ENCODE peak calls at places on chromosomes 16 and 17, in seven cellular contexts. S, P, Q, V, C, I and O are unnamed samples. For H3K36me3, the result is how much of the 10 kb centered on the place peaks cover.

GRCh38 chr16:69834817-69835477 is 72.8 kb downstream of the WWP2 start:
- DNase-seq in S (no peak), P (no peak), Q (no peak), V (no peak), C (no peak), I (no peak), O (no peak)

GRCh38 chr17:4453821-4454591 is 20.3 kb downstream of the SPNS3 start:
- DNase-seq in S (no peak), P (no peak), Q (no peak), V (no peak), C (peak), I (no peak), O (no peak)

GRCh38 chr17:27473190-27473747 is 17.0 kb downstream of the KSR1 start:
- DNase-seq in S (no peak), P (no peak), Q (no peak), V (no peak), C (no peak), I (no peak), O (no peak)

GRCh38 chr17:70208825-70209555 is 39.7 kb downstream of the KCNJ2 start:
- DNase-seq in S (no peak), P (no peak), Q (peak), V (no peak), C (no peak), I (no peak), O (no peak)

GRCh38 chr17:50946891-50947843 is 81.0 kb upstream of the TOB1 start:
- DNase-seq in S (no peak), P (peak), Q (no peak), V (no peak), C (no peak), I (no peak), O (no peak)

GRCh38 chr16:27330542-27330941 is 16.8 kb downstream of the IL4R start:
- DNase-seq in S (no peak), P (no peak), Q (no peak), V (no peak), C (no peak), I (no peak), O (no peak)

GRCh38 chr16:58814348-58814801 is 80.3 kb upstream of the GOT2 start:
- DNase-seq in S (peak), P (peak), Q (no peak), V (peak), C (peak), I (peak), O (no peak)

GRCh38 chr17:19958023-19958422 is 19.6 kb downstream of the AKAP10 start:
- DNase-seq in S (peak), P (peak), Q (no peak), V (peak), C (peak), I (no peak), O (peak)

GRCh38 chr16:72474511-72475123 is 302.7 kb upstream of the PMFBP1 start:
- DNase-seq in S (peak), P (no peak), Q (no peak), V (no peak), C (peak), I (no peak), O (peak)

GRCh38 chr17:280901-281300 is 71.7 kb downstream of the RPH3AL start:
- DNase-seq in S (no peak), P (no peak), Q (no peak), V (no peak), C (no peak), I (no peak), O (no peak)

GRCh38 chr17:80709090-80709695 is 164.6 kb downstream of the RPTOR start:
- DNase-seq in S (no peak), P (no peak), Q (no peak), V (no peak), C (no peak), I (no peak), O (no peak)

GRCh38 chr17:72693956-72694355 is 398.5 kb downstream of the SLC39A11 start:
- DNase-seq in S (no peak), P (no peak), Q (no peak), V (no peak), C (no peak), I (no peak), O (no peak)

GRCh38 chr17:72696156-72696555 is 396.3 kb downstream of the SLC39A11 start:
- DNase-seq in S (no peak), P (no peak), Q (no peak), V (no peak), C (no peak), I (no peak), O (no peak)

GRCh38 chr17:72691601-72692000 is 400.9 kb downstream of the SLC39A11 start:
- DNase-seq in S (no peak), P (no peak), Q (no peak), V (no peak), C (no peak), I (no peak), O (no peak)

GRCh38 chr17:72691017-72691416 is 401.5 kb downstream of the SLC39A11 start:
- DNase-seq in S (no peak), P (no peak), Q (no peak), V (no peak), C (no peak), I (no peak), O (no peak)

DNA sequence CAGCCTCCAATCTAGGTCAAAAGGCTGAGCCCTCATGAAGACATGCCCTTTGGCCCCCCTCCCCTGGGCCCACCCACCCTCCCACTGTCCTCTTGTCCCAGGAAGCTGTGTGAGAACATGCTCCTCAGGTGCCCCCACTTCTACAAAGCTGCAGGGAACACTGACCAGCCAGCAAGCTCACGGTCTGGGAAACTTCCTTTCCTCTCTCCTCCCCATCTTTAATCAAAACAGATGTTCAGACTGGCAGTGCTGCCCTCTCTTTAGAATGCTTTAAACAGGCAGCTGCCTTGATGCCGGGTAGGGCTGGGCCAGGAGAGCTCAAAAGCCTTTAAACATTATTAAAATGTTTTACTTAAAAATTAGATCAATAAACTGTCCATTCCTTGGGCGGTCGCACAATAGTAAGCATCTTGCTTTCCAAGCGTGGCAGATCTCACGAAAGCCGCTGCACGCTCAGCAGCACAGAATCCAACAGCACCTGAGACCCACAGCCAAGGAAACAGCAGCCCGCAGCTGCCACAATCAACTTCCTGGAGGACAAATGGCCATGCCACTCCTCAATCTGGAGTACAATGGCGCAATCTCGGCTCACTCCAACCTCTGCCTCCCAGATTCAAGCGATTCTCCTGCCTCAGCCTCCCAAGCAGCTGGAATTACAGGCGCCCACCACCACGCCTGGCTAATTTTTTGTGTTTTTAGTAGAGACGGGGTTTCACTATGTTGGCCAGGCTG is 399.2 kb downstream of the SLC39A11 start:
- DNase-seq in S (no peak), P (no peak), Q (no peak), V (peak), C (no peak), I (no peak), O (no peak)
- TF ChIP-seq SIN3A in S (no peak), P (no peak), Q (no peak), V (no peak), C (no peak), I (no peak), O (no peak)

DNA sequence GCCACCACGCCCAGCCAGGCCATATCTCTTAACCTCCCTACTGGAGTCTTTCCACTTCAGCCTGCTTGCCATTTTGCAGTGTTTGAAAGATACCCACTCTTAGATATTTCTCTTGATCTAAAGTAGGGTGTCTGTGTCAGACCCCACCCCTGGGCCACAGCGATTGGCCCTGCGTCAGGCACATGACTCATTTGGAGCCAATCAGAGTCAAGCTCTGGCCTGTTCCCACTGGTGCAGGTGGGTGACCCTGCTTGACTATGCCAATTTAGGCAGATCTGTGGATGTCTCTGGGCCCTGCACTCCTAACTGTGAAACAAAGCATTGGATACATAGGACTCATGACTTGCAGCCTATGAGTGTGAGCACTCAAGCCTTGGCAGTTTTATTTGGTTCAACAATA is 27.6 kb downstream of the FOXL1 start:
- DNase-seq in S (no peak), P (no peak), Q (no peak), V (no peak), C (no peak), I (no peak), O (no peak)
- H3K36me3 ChIP-seq in S (under half), P (under half), Q (under half), V (under half), C (under half), I (under half), O (under half)

DNA sequence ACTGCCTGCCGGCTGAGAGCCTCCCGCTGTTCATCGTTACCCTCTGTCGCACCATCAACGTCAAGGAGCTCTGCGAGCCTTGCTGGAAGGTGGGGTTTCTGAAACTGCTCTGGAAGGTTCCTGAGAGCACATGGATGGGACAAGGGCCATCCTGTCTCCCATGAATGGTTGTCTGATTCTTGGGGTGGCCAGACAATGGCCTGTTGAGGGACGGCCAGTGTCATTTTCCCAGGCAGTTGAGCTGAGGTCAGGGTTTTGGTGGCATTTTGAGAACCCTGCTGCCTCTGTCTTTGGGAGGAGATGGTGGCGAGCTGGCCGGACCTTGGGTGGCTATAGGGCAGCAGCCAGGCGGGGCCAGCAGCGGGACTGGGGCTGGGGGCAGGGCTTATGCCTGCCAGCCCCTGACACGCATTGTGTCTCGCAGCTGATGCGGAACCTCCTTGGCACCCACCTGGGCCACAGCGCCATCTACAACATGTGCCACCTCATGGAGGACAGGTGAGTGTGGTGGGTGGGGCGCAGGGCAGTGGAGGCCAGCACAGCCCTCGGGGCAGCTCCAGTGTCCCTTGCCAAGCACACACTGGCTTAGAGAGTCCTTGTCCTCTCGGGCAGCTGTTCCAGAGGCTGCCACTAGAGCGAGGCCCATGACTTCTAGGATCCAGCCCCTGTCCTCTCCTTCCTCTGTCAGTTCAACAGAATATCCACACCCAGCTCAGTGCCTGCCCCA is 9.1 kb downstream of the TSC2 start:
- DNase-seq in S (no peak), P (peak), Q (no peak), V (no peak), C (no peak), I (no peak), O (no peak)
- TF ChIP-seq CTCF in S (no peak), P (peak), Q (no peak), V (peak), C (peak), I (peak), O (no peak)

DNA sequence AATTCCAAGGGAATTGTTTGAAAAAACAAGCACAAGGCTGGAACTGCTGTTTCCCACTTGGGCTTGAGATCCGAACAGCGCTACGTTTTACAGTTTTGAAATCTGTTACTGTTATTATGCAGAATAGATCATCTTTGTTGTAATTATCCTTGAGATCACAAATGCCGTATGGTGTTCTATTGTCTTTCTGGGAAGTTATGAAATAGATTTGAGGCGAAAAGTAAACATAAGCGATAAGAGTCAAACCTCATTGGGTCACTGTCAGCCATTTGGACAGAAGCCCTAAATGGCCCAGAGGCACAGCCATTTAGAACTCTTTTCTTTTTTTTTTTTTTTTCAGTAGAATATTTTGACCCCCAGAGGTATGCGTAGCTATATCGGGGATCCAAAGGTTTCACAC is 223.2 kb downstream of the IRX3 start:
- DNase-seq in S (no peak), P (no peak), Q (no peak), V (no peak), C (no peak), I (no peak), O (no peak)
- TF ChIP-seq SIN3A in S (no peak), P (no peak), Q (no peak), V (no peak), C (no peak), I (no peak), O (no peak)

GRCh38 chr17:41818024-41818423 is 5.2 kb downstream of the FKBP10 start:
- DNase-seq in S (no peak), P (no peak), Q (no peak), V (no peak), C (no peak), I (no peak), O (no peak)
- H3K36me3 ChIP-seq in S (under half), P (under half), Q (under half), V (under half), C (under half), I (under half), O (under half)

GRCh38 chr16:16140537-16140936 is 82.8 kb downstream of the ABCC6 start:
- DNase-seq in S (no peak), P (no peak), Q (no peak), V (no peak), C (no peak), I (no peak), O (no peak)

GRCh38 chr16:16139806-16140205 is 83.5 kb downstream of the ABCC6 start:
- DNase-seq in S (no peak), P (no peak), Q (no peak), V (no peak), C (no peak), I (no peak), O (no peak)

GRCh38 chr16:16141784-16142396 is 81.4 kb downstream of the ABCC6 start:
- DNase-seq in S (no peak), P (no peak), Q (no peak), V (no peak), C (no peak), I (no peak), O (no peak)

GRCh38 chr16:16143038-16143763 is 80.1 kb downstream of the ABCC6 start:
- DNase-seq in S (no peak), P (peak), Q (no peak), V (no peak), C (peak), I (no peak), O (no peak)

DNA sequence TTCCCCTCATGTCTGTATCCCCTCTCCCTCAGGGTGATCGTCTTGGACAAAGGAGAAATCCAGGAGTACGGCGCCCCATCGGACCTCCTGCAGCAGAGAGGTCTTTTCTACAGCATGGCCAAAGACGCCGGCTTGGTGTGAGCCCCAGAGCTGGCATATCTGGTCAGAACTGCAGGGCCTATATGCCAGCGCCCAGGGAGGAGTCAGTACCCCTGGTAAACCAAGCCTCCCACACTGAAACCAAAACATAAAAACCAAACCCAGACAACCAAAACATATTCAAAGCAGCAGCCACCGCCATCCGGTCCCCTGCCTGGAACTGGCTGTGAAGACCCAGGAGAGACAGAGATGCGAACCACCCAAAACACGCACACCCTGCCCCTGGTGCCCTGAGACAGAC is 82.2 kb downstream of the ABCC6 start:
- DNase-seq in S (no peak), P (no peak), Q (no peak), V (no peak), C (no peak), I (no peak), O (no peak)
- TF ChIP-seq CTCF in S (no peak), P (no peak), Q (no peak), V (no peak), C (no peak), I (no peak), O (no peak)

GRCh38 chr16:11781773-11782172 is 15.3 kb downstream of the ZC3H7A start:
- DNase-seq in S (no peak), P (no peak), Q (peak), V (peak), C (no peak), I (no peak), O (no peak)
- TF ChIP-seq SIN3A in S (no peak), P (no peak), Q (peak), V (no peak), C (no peak), I (no peak), O (no peak)

DNA sequence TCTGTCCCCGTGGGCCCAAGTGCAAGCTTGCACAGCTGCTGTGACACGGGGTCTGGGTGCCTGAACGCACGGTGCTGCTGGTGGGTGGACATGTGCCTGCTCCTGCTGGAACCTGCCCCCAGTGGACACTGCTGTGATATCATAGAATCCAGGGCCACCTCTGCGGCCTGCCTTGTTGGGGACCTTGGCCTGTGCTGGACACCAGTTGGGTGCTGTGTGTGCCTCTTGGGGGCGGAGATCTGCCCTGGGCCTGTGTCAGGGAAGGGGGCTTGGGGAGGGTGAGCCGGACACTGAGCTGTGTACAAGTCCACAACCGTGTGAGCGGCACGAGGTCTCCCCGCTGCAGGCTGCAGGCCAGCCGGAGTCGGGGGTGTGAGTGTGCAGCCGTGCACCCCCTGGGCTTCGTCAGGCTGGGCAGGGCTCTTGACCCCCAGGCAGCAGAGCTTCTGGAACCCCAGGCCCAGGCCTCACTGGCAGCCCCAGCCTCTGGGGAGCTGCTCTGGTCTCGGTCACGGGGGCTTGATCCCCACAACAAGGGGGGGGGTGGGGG is 33.3 kb downstream of the GSE1 start:
- DNase-seq in S (no peak), P (no peak), Q (no peak), V (no peak), C (no peak), I (no peak), O (no peak)
- H3K36me3 ChIP-seq in S (under half), P (half or more), Q (under half), V (under half), C (under half), I (under half), O (under half)

GRCh38 chr17:46061435-46061834 is 62.4 kb downstream of the STH start:
- DNase-seq in S (peak), P (no peak), Q (no peak), V (no peak), C (no peak), I (no peak), O (no peak)
- TF ChIP-seq CTCF in S (peak), P (no peak), Q (no peak), V (peak), C (peak), I (no peak), O (peak)

DNA sequence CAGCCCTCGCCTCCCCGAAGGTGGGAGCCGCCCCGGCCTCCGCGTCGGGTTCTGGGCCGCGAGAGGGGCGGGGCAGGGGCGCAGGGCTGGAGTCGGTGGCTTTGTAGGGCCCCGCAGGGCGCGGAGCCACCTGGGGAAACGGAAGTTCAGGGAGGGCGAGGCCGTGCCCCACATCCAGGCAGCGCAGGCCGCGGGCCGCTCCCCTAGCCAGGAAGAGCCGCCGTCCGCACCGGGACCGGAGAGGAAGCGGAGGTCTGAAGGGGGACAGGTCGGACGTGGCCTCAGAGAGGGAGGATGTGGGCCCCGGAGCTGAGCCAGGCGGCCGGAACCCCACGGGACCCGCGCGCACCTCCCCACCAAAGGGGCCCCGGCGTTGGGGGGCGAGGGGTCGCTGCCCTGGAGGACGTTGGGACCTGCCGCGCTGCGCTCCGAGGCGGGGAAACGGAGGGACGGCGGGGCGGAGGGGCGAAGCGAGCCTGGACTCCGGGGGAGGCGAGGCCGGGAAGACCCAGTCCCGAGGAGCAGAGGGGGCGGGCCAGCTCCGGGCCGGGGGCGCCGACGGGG is 482 bp upstream of the SLC16A3 start:
- DNase-seq in S (no peak), P (no peak), Q (no peak), V (no peak), C (no peak), I (no peak), O (no peak)
- TF ChIP-seq SIN3A in S (no peak), P (no peak), Q (peak), V (no peak), C (no peak), I (no peak), O (no peak)